ENCODE peak calls at places on chromosomes 12 and 14, in four cellular contexts. E is hepatocyte, J is neural progenitor cell, V is IMR-90. N is an unnamed sample.
A peak's percentile ranks its signal among the peaks of the same experiment; 100 is the strongest.

GRCh38 chr14:88630565-88630964 is 67.7 kb downstream of the ZC3H14 start:
- DNase-seq in J (no peak), V (peak; percentile 77), E (peak; percentile 62), N (no peak)

GRCh38 chr12:98418357-98419075 is 96.9 kb upstream of the TMPO start:
- DNase-seq in V (peak; percentile 93), E (peak; percentile 85), J (peak; percentile 52), N (no peak)

GRCh38 chr12:100413006-100413405 is 56.1 kb downstream of the SLC17A8 start:
- DNase-seq in J (no peak), E (peak; percentile 54), V (no peak), N (no peak)

GRCh38 chr14:106850913-106851825 is 1324.8 kb downstream of the TMEM121 start:
- DNase-seq in V (no peak), E (no peak), J (no peak), N (peak; percentile 77)

GRCh38 chr12:89619764-89620163 is 88.9 kb downstream of the ATP2B1 start:
- DNase-seq in E (no peak), J (no peak), V (no peak), N (no peak)

GRCh38 chr14:86575141-86575540 is 1045.2 kb downstream of the FLRT2 start:
- DNase-seq in E (no peak), V (peak; percentile 32), J (no peak), N (no peak)

GRCh38 chr14:90303382-90303943 is 28.3 kb downstream of the NRDE2 start:
- DNase-seq in V (no peak), J (no peak), E (peak; percentile 29), N (no peak)

GRCh38 chr14:34009956-34010355 is 59.1 kb upstream of the EGLN3 start:
- DNase-seq in V (no peak), J (no peak), E (no peak), N (no peak)

GRCh38 chr14:50530358-50530757 is 2.0 kb downstream of the MAP4K5 start:
- DNase-seq in V (peak; percentile 69), E (no peak), J (no peak), N (no peak)

GRCh38 chr14:101223147-101223546 is 319.6 kb upstream of the RTL1 start:
- DNase-seq in V (no peak), E (no peak), J (peak; percentile 76), N (no peak)

GRCh38 chr14:101464984-101465794 is 96.1 kb upstream of the DIO3 start:
- DNase-seq in J (no peak), E (no peak), V (no peak), N (no peak)

GRCh38 chr12:67025543-67026114 is 243.5 kb upstream of the CAND1 start:
- DNase-seq in J (peak; percentile 59), E (peak; percentile 25), V (no peak), N (peak; percentile 82)

GRCh38 chr12:113381237-113381636 is 22.4 kb downstream of the SDS start:
- DNase-seq in J (peak; percentile 37), E (no peak), V (no peak), N (no peak)

DNA sequence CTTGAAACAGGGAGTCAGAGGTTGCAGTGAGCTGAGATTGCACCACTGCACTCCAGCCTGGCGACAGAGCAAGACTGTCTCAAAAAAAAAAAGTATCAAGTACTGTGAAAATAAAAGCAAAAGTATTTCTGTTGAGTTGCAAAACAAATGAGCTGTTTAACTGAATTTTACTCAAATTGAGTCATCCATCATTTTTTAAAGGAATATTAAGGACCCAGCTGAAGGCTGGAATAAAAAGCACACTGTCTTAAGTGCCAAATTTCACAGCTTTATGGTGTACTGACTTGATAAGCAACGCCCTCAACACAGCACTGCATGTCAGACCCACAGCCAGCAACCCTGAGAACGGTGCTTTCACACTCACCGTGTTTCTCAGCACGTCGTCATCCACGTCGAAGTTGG is 57.9 kb downstream of the AMN start:
- DNase-seq in E (no peak), V (no peak), J (no peak), N (no peak)
- H3K27me3 ChIP-seq in E (no peaks in the 10 kb centered on the region), V (no peaks in the 10 kb centered on the region), J (no peaks in the 10 kb centered on the region), N (peaks cover 3% of the 10 kb centered on the region)

GRCh38 chr14:84767434-84767833 is 762.5 kb upstream of the FLRT2 start:
- DNase-seq in J (no peak), E (no peak), V (no peak), N (no peak)
- H4K20me1 ChIP-seq in J (no peaks in the 10 kb centered on the region), E (no peaks in the 10 kb centered on the region), V (no peaks in the 10 kb centered on the region), N (no peaks in the 10 kb centered on the region)

DNA sequence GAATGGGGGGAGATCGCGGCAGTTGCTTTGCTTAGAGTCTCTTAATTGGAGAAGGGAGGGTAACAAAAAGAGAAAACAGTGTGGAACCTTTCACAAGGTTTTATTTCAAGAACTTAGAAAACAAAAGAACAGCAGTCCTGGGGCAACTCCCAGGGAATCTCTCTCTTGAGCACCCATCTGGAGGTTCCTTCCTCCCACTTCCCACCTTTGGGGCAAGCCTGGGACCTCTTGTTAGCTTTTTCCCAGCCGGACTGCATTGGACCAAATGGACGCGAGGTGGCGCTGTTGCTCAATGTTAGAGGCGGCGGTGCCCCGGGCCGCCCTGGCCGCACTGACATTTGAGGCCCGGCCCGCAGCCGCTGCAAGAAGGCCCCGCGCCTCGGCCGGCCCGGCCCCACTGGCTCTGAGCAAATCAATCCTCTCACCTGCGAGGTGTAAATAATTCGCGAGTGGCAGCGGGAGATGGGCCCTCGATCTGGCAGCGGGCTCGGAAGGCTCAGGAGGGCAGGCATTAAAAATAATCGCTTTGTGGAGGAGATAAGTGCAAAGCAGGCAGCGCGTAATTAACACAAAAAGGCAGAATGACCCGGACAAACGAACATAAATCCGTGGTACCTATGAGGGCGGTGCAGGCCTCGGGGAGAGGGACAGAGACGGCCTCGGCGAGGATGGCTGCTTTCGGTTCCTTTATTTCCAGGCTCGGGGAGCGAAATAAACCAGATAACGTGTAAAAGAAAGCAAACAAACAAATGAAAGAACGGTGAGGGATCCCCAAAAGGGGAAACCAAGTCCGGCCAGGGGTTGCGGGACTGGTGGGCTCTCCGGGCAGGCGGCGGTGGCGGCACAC is 2.7 kb upstream of the HOXC8 start:
- DNase-seq in J (peak; percentile 96), E (peak; percentile 93), V (peak; percentile 62), N (peak; percentile 93)
- H3K27me3 ChIP-seq in J (peaks cover 100% of the 10 kb centered on the region), E (peaks cover 93% of the 10 kb centered on the region), V (peaks cover 90% of the 10 kb centered on the region), N (no peaks in the 10 kb centered on the region)

GRCh38 chr12:96359328-96359727 is 40.9 kb downstream of the CDK17 start:
- DNase-seq in V (no peak), E (no peak), J (no peak), N (no peak)

GRCh38 chr12:96360550-96360949 is 39.7 kb downstream of the CDK17 start:
- DNase-seq in J (no peak), V (no peak), E (no peak), N (no peak)

GRCh38 chr12:96354844-96355534 is 45.2 kb downstream of the CDK17 start:
- DNase-seq in J (no peak), E (no peak), V (no peak), N (no peak)

GRCh38 chr12:96354326-96354725 is 45.9 kb downstream of the CDK17 start:
- DNase-seq in V (peak; percentile 62), J (no peak), E (no peak), N (no peak)

DNA sequence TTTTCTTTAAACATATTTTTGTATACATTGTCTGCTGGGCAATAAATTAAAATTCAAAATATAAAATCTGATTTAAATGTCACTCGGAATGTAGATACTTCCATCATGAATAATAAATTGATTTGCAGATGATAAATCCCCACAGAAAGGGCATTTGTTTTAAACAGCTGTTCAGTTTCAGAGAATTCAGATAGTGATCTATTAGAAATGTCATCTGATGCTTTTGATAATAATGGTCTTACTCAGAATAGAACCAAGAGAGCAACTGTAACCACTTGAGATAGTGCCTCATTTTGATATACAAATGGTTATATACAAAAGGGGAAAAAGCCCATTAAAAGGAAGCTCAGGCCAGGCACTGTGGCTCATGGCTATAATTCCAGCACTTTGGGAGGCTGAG is 43.4 kb downstream of the CDK17 start:
- DNase-seq in J (no peak), E (no peak), V (no peak), N (no peak)
- H4K20me1 ChIP-seq in J (peaks cover 37% of the 10 kb centered on the region), E (peaks cover 20% of the 10 kb centered on the region), V (peaks cover 81% of the 10 kb centered on the region), N (no peaks in the 10 kb centered on the region)

GRCh38 chr12:52600071-52600470 is 1.2 kb downstream of the KRT72 start:
- DNase-seq in J (no peak), V (no peak), E (no peak), N (no peak)

GRCh38 chr12:52602552-52602951 is 1.3 kb upstream of the KRT72 start:
- DNase-seq in V (no peak), J (no peak), E (no peak), N (no peak)

GRCh38 chr12:52601671-52602070 is 408 bp upstream of the KRT72 start:
- DNase-seq in J (no peak), E (no peak), V (no peak), N (no peak)

GRCh38 chr12:52600475-52600874 is 788 bp downstream of the KRT72 start:
- DNase-seq in J (no peak), E (no peak), V (no peak), N (no peak)

DNA sequence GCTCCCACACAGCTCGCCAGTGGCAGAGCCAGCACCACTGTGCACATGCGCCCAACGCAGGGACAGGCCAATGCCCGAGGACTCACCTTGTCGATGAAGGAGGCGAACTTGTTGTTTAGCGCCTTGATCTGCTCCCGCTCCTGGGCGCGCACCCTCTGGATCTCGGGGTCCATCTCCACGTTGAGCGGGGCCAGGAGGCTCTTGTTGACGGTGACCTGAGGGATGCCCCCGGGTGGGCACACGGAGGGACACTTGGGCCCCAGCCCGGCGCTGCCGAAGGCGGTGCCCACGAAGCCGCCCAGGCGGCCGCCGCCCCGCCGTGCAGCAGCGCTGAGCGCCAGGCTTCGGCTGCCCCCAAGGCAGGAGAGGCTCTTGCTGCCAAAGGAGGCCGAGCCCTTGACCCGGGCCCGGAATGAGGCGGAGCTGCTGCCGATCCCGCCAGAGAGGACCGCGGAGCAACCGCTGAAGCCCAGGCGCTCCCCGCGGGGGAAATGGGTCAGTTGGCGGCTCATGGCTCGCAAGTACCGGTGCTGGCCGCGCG is at the start of gene KRT72:
- DNase-seq in J (no peak), V (no peak), E (no peak), N (no peak)
- H3K27me3 ChIP-seq in J (peaks cover 25% of the 10 kb centered on the region), V (peaks cover 41% of the 10 kb centered on the region), E (peaks cover 19% of the 10 kb centered on the region), N (no peaks in the 10 kb centered on the region)

DNA sequence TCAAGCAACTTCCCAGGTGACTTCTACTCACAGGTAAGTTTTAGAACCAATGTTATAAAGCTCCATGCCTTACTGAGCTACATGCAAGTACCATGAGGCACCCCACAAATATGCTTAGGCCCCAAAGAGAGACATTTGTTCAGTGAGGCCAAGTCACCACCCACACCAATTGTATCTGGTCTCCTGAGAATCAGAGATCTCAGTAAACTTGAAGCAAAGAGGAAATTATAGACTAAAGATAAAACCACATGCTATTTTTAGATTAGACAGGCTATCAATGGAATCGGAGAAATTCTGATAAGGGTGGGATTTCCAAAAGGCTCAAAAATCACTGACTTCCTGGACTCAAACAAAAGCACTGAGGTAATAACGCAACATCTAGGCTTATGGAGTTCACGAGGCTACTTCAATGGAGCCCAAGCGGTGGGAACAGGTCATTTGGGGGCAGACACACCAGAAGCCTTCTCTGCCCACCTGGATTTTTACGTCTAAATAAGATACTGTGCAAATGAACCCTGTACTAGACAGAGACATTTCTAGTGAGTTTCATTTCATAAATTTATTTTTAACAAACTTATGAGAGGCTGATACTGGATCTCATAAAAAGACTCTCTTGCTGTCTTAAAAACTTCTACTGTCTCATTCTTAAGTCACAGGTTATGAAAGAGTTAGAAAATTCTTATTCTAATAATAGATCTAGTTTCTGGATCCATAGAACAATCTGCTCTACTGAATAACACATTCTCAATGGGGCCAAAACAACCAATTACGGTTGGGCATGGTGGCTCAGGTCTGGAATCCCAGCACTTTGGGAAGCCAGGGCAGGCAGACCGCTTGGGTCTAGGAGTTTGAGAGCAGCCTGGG is 7.7 kb downstream of the SLC15A4 start:
- DNase-seq in E (no peak), J (no peak), V (no peak), N (peak; percentile 40)
- H4K20me1 ChIP-seq in E (peaks cover 50% of the 10 kb centered on the region), J (peaks cover 72% of the 10 kb centered on the region), V (peaks cover 28% of the 10 kb centered on the region), N (peaks cover 13% of the 10 kb centered on the region)

N was measured in Karpas-422.